ENCODE peak calls at places on chromosomes 13 and 19, in ten cellular contexts. One of them, this sample, is unnamed.

GRCh38 chr13:18943721-18944391 is 237.8 kb downstream of the TUBA3C start:
- DNase-seq in uterus: no peak
- DNase-seq in SK-N-SH: no peak
- DNase-seq in left ventricle myocardium inferior: no peak
- DNase-seq in brain microvascular endothelial cell: no peak
- DNase-seq in ascending aorta: no peak
- DNase-seq in colonic mucosa: no peak
- DNase-seq in body of pancreas: peak; percentile 9
- DNase-seq in CD8-positive, alpha-beta memory T cell: no peak
- DNase-seq in WERI-Rb-1: no peak
- DNase-seq in this sample: no peak

GRCh38 chr19:56144816-56145215 is 3.7 kb downstream of the ZNF444 start:
- DNase-seq in uterus: no peak
- DNase-seq in SK-N-SH: no peak
- DNase-seq in left ventricle myocardium inferior: no peak
- DNase-seq in brain microvascular endothelial cell: no peak
- DNase-seq in ascending aorta: no peak
- DNase-seq in colonic mucosa: no peak
- DNase-seq in body of pancreas: no peak
- DNase-seq in CD8-positive, alpha-beta memory T cell: no peak
- DNase-seq in WERI-Rb-1: no peak
- DNase-seq in this sample: no peak

GRCh38 chr13:93233997-93234416 is 7.4 kb downstream of the GPC6 start:
- DNase-seq in uterus: no peak
- DNase-seq in SK-N-SH: no peak
- DNase-seq in left ventricle myocardium inferior: no peak
- DNase-seq in brain microvascular endothelial cell: no peak
- DNase-seq in ascending aorta: no peak
- DNase-seq in colonic mucosa: no peak
- DNase-seq in body of pancreas: no peak
- DNase-seq in CD8-positive, alpha-beta memory T cell: no peak
- DNase-seq in WERI-Rb-1: peak; percentile 70
- DNase-seq in this sample: no peak

GRCh38 chr19:15372470-15372869 is 7.1 kb downstream of the AKAP8 start:
- DNase-seq in uterus: no peak
- DNase-seq in SK-N-SH: no peak
- DNase-seq in left ventricle myocardium inferior: no peak
- DNase-seq in brain microvascular endothelial cell: no peak
- DNase-seq in ascending aorta: no peak
- DNase-seq in colonic mucosa: no peak
- DNase-seq in body of pancreas: no peak
- DNase-seq in CD8-positive, alpha-beta memory T cell: no peak
- DNase-seq in WERI-Rb-1: no peak
- DNase-seq in this sample: no peak

GRCh38 chr19:28586501-28586900 is 626.5 kb downstream of the UQCRFS1 start:
- DNase-seq in uterus: no peak
- DNase-seq in SK-N-SH: no peak
- DNase-seq in left ventricle myocardium inferior: no peak
- DNase-seq in brain microvascular endothelial cell: no peak
- DNase-seq in ascending aorta: no peak
- DNase-seq in colonic mucosa: no peak
- DNase-seq in body of pancreas: no peak
- DNase-seq in CD8-positive, alpha-beta memory T cell: no peak
- DNase-seq in WERI-Rb-1: no peak
- DNase-seq in this sample: no peak

GRCh38 chr19:41334793-41335192 is 18.9 kb downstream of the TGFB1 start:
- DNase-seq in uterus: no peak
- DNase-seq in SK-N-SH: no peak
- DNase-seq in left ventricle myocardium inferior: no peak
- DNase-seq in brain microvascular endothelial cell: no peak
- DNase-seq in ascending aorta: no peak
- DNase-seq in colonic mucosa: no peak
- DNase-seq in body of pancreas: no peak
- DNase-seq in CD8-positive, alpha-beta memory T cell: no peak
- DNase-seq in WERI-Rb-1: no peak
- DNase-seq in this sample: no peak

GRCh38 chr19:38617764-38618589 is at the start of gene MAP4K1:
- DNase-seq in uterus: peak; percentile 28
- DNase-seq in SK-N-SH: no peak
- DNase-seq in left ventricle myocardium inferior: peak; percentile 37
- DNase-seq in brain microvascular endothelial cell: no peak
- DNase-seq in ascending aorta: peak; percentile 67
- DNase-seq in colonic mucosa: peak; percentile 63
- DNase-seq in body of pancreas: peak; percentile 33
- DNase-seq in CD8-positive, alpha-beta memory T cell: peak; percentile 55
- DNase-seq in WERI-Rb-1: peak; percentile 47
- DNase-seq in this sample: peak; percentile 7

GRCh38 chr13:23613971-23614370 is 43.8 kb downstream of the TNFRSF19 start:
- DNase-seq in uterus: no peak
- DNase-seq in SK-N-SH: no peak
- DNase-seq in left ventricle myocardium inferior: no peak
- DNase-seq in brain microvascular endothelial cell: no peak
- DNase-seq in ascending aorta: no peak
- DNase-seq in colonic mucosa: no peak
- DNase-seq in body of pancreas: no peak
- DNase-seq in CD8-positive, alpha-beta memory T cell: no peak
- DNase-seq in WERI-Rb-1: no peak
- DNase-seq in this sample: no peak

GRCh38 chr13:111271186-111271698 is 49.2 kb upstream of the TEX29 start:
- DNase-seq in uterus: no peak
- DNase-seq in SK-N-SH: no peak
- DNase-seq in left ventricle myocardium inferior: no peak
- DNase-seq in brain microvascular endothelial cell: no peak
- DNase-seq in ascending aorta: no peak
- DNase-seq in colonic mucosa: no peak
- DNase-seq in body of pancreas: no peak
- DNase-seq in CD8-positive, alpha-beta memory T cell: no peak
- DNase-seq in WERI-Rb-1: no peak
- DNase-seq in this sample: no peak

GRCh38 chr13:111272117-111272516 is 48.3 kb upstream of the TEX29 start:
- DNase-seq in uterus: no peak
- DNase-seq in SK-N-SH: no peak
- DNase-seq in left ventricle myocardium inferior: no peak
- DNase-seq in brain microvascular endothelial cell: no peak
- DNase-seq in ascending aorta: no peak
- DNase-seq in colonic mucosa: no peak
- DNase-seq in body of pancreas: no peak
- DNase-seq in CD8-positive, alpha-beta memory T cell: no peak
- DNase-seq in WERI-Rb-1: no peak
- DNase-seq in this sample: no peak

GRCh38 chr13:111269508-111269907 is 50.9 kb upstream of the TEX29 start:
- DNase-seq in uterus: no peak
- DNase-seq in SK-N-SH: no peak
- DNase-seq in left ventricle myocardium inferior: no peak
- DNase-seq in brain microvascular endothelial cell: no peak
- DNase-seq in ascending aorta: no peak
- DNase-seq in colonic mucosa: no peak
- DNase-seq in body of pancreas: no peak
- DNase-seq in CD8-positive, alpha-beta memory T cell: no peak
- DNase-seq in WERI-Rb-1: no peak
- DNase-seq in this sample: no peak

GRCh38 chr13:111270765-111271164 is 49.7 kb upstream of the TEX29 start:
- DNase-seq in uterus: no peak
- DNase-seq in SK-N-SH: no peak
- DNase-seq in left ventricle myocardium inferior: no peak
- DNase-seq in brain microvascular endothelial cell: peak; percentile 70
- DNase-seq in ascending aorta: no peak
- DNase-seq in colonic mucosa: no peak
- DNase-seq in body of pancreas: no peak
- DNase-seq in CD8-positive, alpha-beta memory T cell: no peak
- DNase-seq in WERI-Rb-1: no peak
- DNase-seq in this sample: no peak

GRCh38 chr13:111270126-111270525 is 50.3 kb upstream of the TEX29 start:
- DNase-seq in uterus: no peak
- DNase-seq in SK-N-SH: no peak
- DNase-seq in left ventricle myocardium inferior: no peak
- DNase-seq in brain microvascular endothelial cell: no peak
- DNase-seq in ascending aorta: no peak
- DNase-seq in colonic mucosa: no peak
- DNase-seq in body of pancreas: no peak
- DNase-seq in CD8-positive, alpha-beta memory T cell: no peak
- DNase-seq in WERI-Rb-1: no peak
- DNase-seq in this sample: no peak
- H3K4me3 ChIP-seq in uterus: no peak overlapping the region
- H3K4me3 ChIP-seq in SK-N-SH: no peak overlapping the region
- H3K4me3 ChIP-seq in left ventricle myocardium inferior: no peak overlapping the region
- H3K4me3 ChIP-seq in brain microvascular endothelial cell: no peak overlapping the region
- H3K4me3 ChIP-seq in ascending aorta: peak overlapping the region; percentile 26
- H3K4me3 ChIP-seq in colonic mucosa: no peak overlapping the region
- H3K4me3 ChIP-seq in body of pancreas: no peak overlapping the region
- H3K4me3 ChIP-seq in CD8-positive, alpha-beta memory T cell: no peak overlapping the region
- H3K4me3 ChIP-seq in WERI-Rb-1: no peak overlapping the region
- H3K4me3 ChIP-seq in this sample: no peak overlapping the region

GRCh38 chr19:19602713-19603320 is 15.7 kb downstream of the PBX4 start:
- DNase-seq in uterus: no peak
- DNase-seq in SK-N-SH: no peak
- DNase-seq in left ventricle myocardium inferior: no peak
- DNase-seq in brain microvascular endothelial cell: no peak
- DNase-seq in ascending aorta: no peak
- DNase-seq in colonic mucosa: no peak
- DNase-seq in body of pancreas: no peak
- DNase-seq in CD8-positive, alpha-beta memory T cell: no peak
- DNase-seq in WERI-Rb-1: no peak
- DNase-seq in this sample: no peak
- H3K27ac ChIP-seq in uterus: no peak overlapping the region
- H3K27ac ChIP-seq in SK-N-SH: no peak overlapping the region
- H3K27ac ChIP-seq in left ventricle myocardium inferior: no peak overlapping the region
- H3K27ac ChIP-seq in brain microvascular endothelial cell: no peak overlapping the region
- H3K27ac ChIP-seq in ascending aorta: no peak overlapping the region
- H3K27ac ChIP-seq in colonic mucosa: peak overlapping the region; percentile 50
- H3K27ac ChIP-seq in body of pancreas: no peak overlapping the region
- H3K27ac ChIP-seq in CD8-positive, alpha-beta memory T cell: no peak overlapping the region
- H3K27ac ChIP-seq in WERI-Rb-1: no peak overlapping the region
- H3K27ac ChIP-seq in this sample: peak overlapping the region; percentile 90

GRCh38 chr19:6589711-6590457 is 1.1 kb downstream of the CD70 start:
- DNase-seq in uterus: no peak
- DNase-seq in SK-N-SH: no peak
- DNase-seq in left ventricle myocardium inferior: no peak
- DNase-seq in brain microvascular endothelial cell: no peak
- DNase-seq in ascending aorta: no peak
- DNase-seq in colonic mucosa: no peak
- DNase-seq in body of pancreas: no peak
- DNase-seq in CD8-positive, alpha-beta memory T cell: no peak
- DNase-seq in WERI-Rb-1: no peak
- DNase-seq in this sample: no peak

GRCh38 chr19:6587093-6587820 is 3.7 kb downstream of the CD70 start:
- DNase-seq in uterus: no peak
- DNase-seq in SK-N-SH: no peak
- DNase-seq in left ventricle myocardium inferior: no peak
- DNase-seq in brain microvascular endothelial cell: no peak
- DNase-seq in ascending aorta: no peak
- DNase-seq in colonic mucosa: no peak
- DNase-seq in body of pancreas: no peak
- DNase-seq in CD8-positive, alpha-beta memory T cell: no peak
- DNase-seq in WERI-Rb-1: no peak
- DNase-seq in this sample: no peak

GRCh38 chr19:6587998-6588507 is 2.9 kb downstream of the CD70 start:
- DNase-seq in uterus: no peak
- DNase-seq in SK-N-SH: no peak
- DNase-seq in left ventricle myocardium inferior: no peak
- DNase-seq in brain microvascular endothelial cell: no peak
- DNase-seq in ascending aorta: no peak
- DNase-seq in colonic mucosa: no peak
- DNase-seq in body of pancreas: no peak
- DNase-seq in CD8-positive, alpha-beta memory T cell: no peak
- DNase-seq in WERI-Rb-1: no peak
- DNase-seq in this sample: no peak

GRCh38 chr19:6590458-6591319 is at the start of gene CD70:
- DNase-seq in uterus: no peak
- DNase-seq in SK-N-SH: no peak
- DNase-seq in left ventricle myocardium inferior: no peak
- DNase-seq in brain microvascular endothelial cell: no peak
- DNase-seq in ascending aorta: no peak
- DNase-seq in colonic mucosa: no peak
- DNase-seq in body of pancreas: no peak
- DNase-seq in CD8-positive, alpha-beta memory T cell: peak; percentile 49
- DNase-seq in WERI-Rb-1: peak; percentile 75
- DNase-seq in this sample: no peak

DNA sequence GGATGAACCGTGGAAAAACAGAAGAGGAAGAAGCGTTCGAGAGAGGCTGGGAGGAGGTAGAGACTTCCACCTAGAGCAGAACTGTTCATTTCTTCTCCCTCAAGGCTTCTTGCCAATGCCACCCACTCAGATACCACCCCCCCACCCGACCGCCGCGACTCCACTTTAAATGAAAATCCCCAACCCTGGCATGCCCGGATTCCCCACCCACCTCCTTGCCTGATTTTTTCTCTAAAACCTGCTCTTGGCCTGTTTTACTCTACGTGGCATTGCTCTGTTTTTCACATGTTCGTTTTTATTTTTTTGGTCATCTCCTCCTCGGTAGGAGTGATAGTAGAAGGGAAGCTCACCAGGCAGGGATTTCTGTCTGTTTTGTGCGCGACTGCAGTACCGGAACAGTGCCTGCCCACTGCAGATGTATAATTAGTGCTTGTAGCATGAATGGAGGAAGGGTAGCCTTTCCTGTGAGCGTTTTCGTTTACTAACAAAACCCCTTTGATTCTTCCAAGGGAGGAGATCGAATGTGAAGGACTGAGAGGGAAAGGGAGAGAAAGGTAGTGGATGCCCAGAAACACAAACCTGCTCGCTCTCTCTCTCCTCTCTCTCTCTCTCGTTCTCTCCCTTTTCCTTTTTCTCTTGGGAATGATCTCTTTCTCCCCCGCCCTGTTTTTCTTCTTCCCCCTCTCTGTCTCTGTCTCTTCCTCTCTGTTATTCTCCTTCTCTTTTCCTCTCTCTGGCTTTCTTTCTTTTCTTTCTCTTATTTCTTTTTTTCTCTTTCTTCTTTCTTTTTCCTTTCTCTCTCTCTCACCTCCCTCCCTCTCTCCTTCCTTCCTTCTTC is 2.2 kb downstream of the CD70 start:
- DNase-seq in uterus: no peak
- DNase-seq in SK-N-SH: no peak
- DNase-seq in left ventricle myocardium inferior: no peak
- DNase-seq in brain microvascular endothelial cell: no peak
- DNase-seq in ascending aorta: no peak
- DNase-seq in colonic mucosa: no peak
- DNase-seq in body of pancreas: no peak
- DNase-seq in CD8-positive, alpha-beta memory T cell: no peak
- DNase-seq in WERI-Rb-1: no peak
- DNase-seq in this sample: no peak
- H3K4me3 ChIP-seq in uterus: no peak overlapping the region
- H3K4me3 ChIP-seq in SK-N-SH: no peak overlapping the region
- H3K4me3 ChIP-seq in left ventricle myocardium inferior: peak overlapping the region; percentile 14
- H3K4me3 ChIP-seq in brain microvascular endothelial cell: no peak overlapping the region
- H3K4me3 ChIP-seq in ascending aorta: no peak overlapping the region
- H3K4me3 ChIP-seq in colonic mucosa: no peak overlapping the region
- H3K4me3 ChIP-seq in body of pancreas: no peak overlapping the region
- H3K4me3 ChIP-seq in CD8-positive, alpha-beta memory T cell: no peak overlapping the region
- H3K4me3 ChIP-seq in WERI-Rb-1: no peak overlapping the region
- H3K4me3 ChIP-seq in this sample: no peak overlapping the region

GRCh38 chr13:113349050-113349449 is 14.9 kb downstream of the GRTP1 start:
- DNase-seq in uterus: no peak
- DNase-seq in SK-N-SH: no peak
- DNase-seq in left ventricle myocardium inferior: no peak
- DNase-seq in brain microvascular endothelial cell: no peak
- DNase-seq in ascending aorta: no peak
- DNase-seq in colonic mucosa: no peak
- DNase-seq in body of pancreas: no peak
- DNase-seq in CD8-positive, alpha-beta memory T cell: no peak
- DNase-seq in WERI-Rb-1: no peak
- DNase-seq in this sample: no peak

GRCh38 chr13:113350065-113350937 is 13.6 kb downstream of the GRTP1 start:
- DNase-seq in uterus: no peak
- DNase-seq in SK-N-SH: no peak
- DNase-seq in left ventricle myocardium inferior: no peak
- DNase-seq in brain microvascular endothelial cell: no peak
- DNase-seq in ascending aorta: no peak
- DNase-seq in colonic mucosa: no peak
- DNase-seq in body of pancreas: no peak
- DNase-seq in CD8-positive, alpha-beta memory T cell: no peak
- DNase-seq in WERI-Rb-1: peak; percentile 72
- DNase-seq in this sample: no peak

GRCh38 chr13:113349491-113349890 is 14.4 kb downstream of the GRTP1 start:
- DNase-seq in uterus: no peak
- DNase-seq in SK-N-SH: no peak
- DNase-seq in left ventricle myocardium inferior: no peak
- DNase-seq in brain microvascular endothelial cell: no peak
- DNase-seq in ascending aorta: no peak
- DNase-seq in colonic mucosa: no peak
- DNase-seq in body of pancreas: no peak
- DNase-seq in CD8-positive, alpha-beta memory T cell: no peak
- DNase-seq in WERI-Rb-1: no peak
- DNase-seq in this sample: no peak

GRCh38 chr13:113351514-113352026 is 12.4 kb downstream of the GRTP1 start:
- DNase-seq in uterus: no peak
- DNase-seq in SK-N-SH: no peak
- DNase-seq in left ventricle myocardium inferior: no peak
- DNase-seq in brain microvascular endothelial cell: no peak
- DNase-seq in ascending aorta: no peak
- DNase-seq in colonic mucosa: no peak
- DNase-seq in body of pancreas: no peak
- DNase-seq in CD8-positive, alpha-beta memory T cell: no peak
- DNase-seq in WERI-Rb-1: no peak
- DNase-seq in this sample: peak; percentile 16

GRCh38 chr13:113350938-113351335 is 13.0 kb downstream of the GRTP1 start:
- DNase-seq in uterus: no peak
- DNase-seq in SK-N-SH: no peak
- DNase-seq in left ventricle myocardium inferior: no peak
- DNase-seq in brain microvascular endothelial cell: no peak
- DNase-seq in ascending aorta: no peak
- DNase-seq in colonic mucosa: no peak
- DNase-seq in body of pancreas: no peak
- DNase-seq in CD8-positive, alpha-beta memory T cell: no peak
- DNase-seq in WERI-Rb-1: no peak
- DNase-seq in this sample: no peak
- H3K27ac ChIP-seq in uterus: no peak overlapping the region
- H3K27ac ChIP-seq in SK-N-SH: no peak overlapping the region
- H3K27ac ChIP-seq in left ventricle myocardium inferior: no peak overlapping the region
- H3K27ac ChIP-seq in brain microvascular endothelial cell: no peak overlapping the region
- H3K27ac ChIP-seq in ascending aorta: no peak overlapping the region
- H3K27ac ChIP-seq in colonic mucosa: no peak overlapping the region
- H3K27ac ChIP-seq in body of pancreas: no peak overlapping the region
- H3K27ac ChIP-seq in CD8-positive, alpha-beta memory T cell: no peak overlapping the region
- H3K27ac ChIP-seq in WERI-Rb-1: no peak overlapping the region
- H3K27ac ChIP-seq in this sample: no peak overlapping the region